ENCODE peak calls at places on chromosomes 4 and X, in ten cellular contexts. M is C1 segment of cervical spinal cord; S is activated CD8-positive, alpha-beta memory T cell treated with anti-CD3 and anti-CD28 coated beads for 4 hours; R is T-helper 2 cell; Y is mesothelial cell of epicardium; W is GM18507; X is GDM1; L is Calu3; A is EL; D is naive B cell. O is an unnamed sample.

GRCh38 chr4:152680988-152681731 is 1.4 kb upstream of the TMEM154 start:
- DNase-seq in X (no peak), Y (no peak), A (peak), W (no peak), D (no peak), L (peak), S (no peak), M (no peak), R (no peak), O (peak)

GRCh38 chrX:39953879-39954278 is 143.9 kb downstream of the BCOR start:
- DNase-seq in L (peak), S (no peak), D (no peak), X (no peak), M (no peak), A (no peak), Y (no peak), W (no peak), R (no peak), O (peak)

GRCh38 chr4:828641-829271 is 2.8 kb upstream of the CPLX1 start:
- DNase-seq in L (no peak), X (no peak), M (no peak), R (no peak), W (no peak), Y (no peak), A (peak), S (no peak), D (no peak), O (peak)

GRCh38 chr4:93775551-93775950 is 53.0 kb upstream of the ATOH1 start:
- DNase-seq in R (no peak), M (no peak), X (no peak), W (no peak), S (no peak), D (no peak), L (no peak), Y (no peak), A (no peak), O (no peak)

GRCh38 chrX:102339312-102340298 is 92.6 kb downstream of the NXF2 start:
- DNase-seq in R (peak), A (no peak), S (no peak), M (no peak), L (peak), W (no peak), X (no peak), D (no peak), Y (no peak), O (no peak)

GRCh38 chrX:139475432-139475831 is 55.1 kb upstream of the F9 start:
- DNase-seq in A (no peak), L (no peak), W (no peak), Y (no peak), M (no peak), R (no peak), D (no peak), S (no peak), X (no peak), O (no peak)

GRCh38 chr4:22356996-22357596 is 158.8 kb downstream of the ADGRA3 start:
- DNase-seq in R (no peak), A (peak), M (no peak), Y (no peak), W (no peak), L (no peak), D (no peak), S (no peak), X (peak), O (peak)

GRCh38 chrX:94389044-94389443 is 715.0 kb downstream of the FAM133A start:
- DNase-seq in X (no peak), W (no peak), M (no peak), Y (no peak), R (no peak), L (no peak), A (no peak), S (no peak), D (no peak), O (no peak)

GRCh38 chr4:177411996-177412395 is 30.2 kb downstream of the AGA start:
- DNase-seq in A (no peak), S (no peak), M (no peak), X (no peak), R (no peak), L (no peak), Y (no peak), D (no peak), W (no peak), O (no peak)

GRCh38 chrX:149374751-149375150 is 130.4 kb downstream of the IDS start:
- DNase-seq in R (no peak), A (no peak), S (no peak), L (no peak), X (no peak), D (no peak), Y (no peak), M (no peak), W (no peak), O (no peak)

GRCh38 chr4:10809905-10810304 is 125.3 kb upstream of the CLNK start:
- DNase-seq in R (no peak), M (no peak), S (no peak), Y (no peak), L (no peak), X (no peak), A (no peak), W (peak), D (no peak), O (no peak)

GRCh38 chr4:113673450-113673849 is 88.1 kb downstream of the CAMK2D start:
- DNase-seq in R (no peak), M (no peak), A (peak), S (peak), L (peak), Y (no peak), X (no peak), W (no peak), D (no peak), O (peak)

GRCh38 chr4:142815834-142816233 is 30.3 kb downstream of the INPP4B start:
- DNase-seq in L (no peak), M (no peak), D (no peak), R (no peak), A (peak), S (no peak), W (no peak), X (no peak), Y (no peak), O (no peak)

GRCh38 chrX:1537031-1537715 is at the start of gene P2RY8:
- DNase-seq in A (peak), D (peak), Y (no peak), W (no peak), S (peak), M (no peak), L (peak), X (peak), R (peak), O (peak)

GRCh38 chr4:106810122-106810521 is 226.0 kb downstream of the DKK2 start:
- DNase-seq in D (no peak), X (no peak), M (no peak), A (no peak), W (no peak), S (no peak), L (no peak), R (no peak), Y (no peak), O (no peak)

GRCh38 chr4:168480991-168481588 is 798 bp upstream of the DDX60L start:
- DNase-seq in A (peak), X (peak), L (peak), D (peak), S (peak), M (peak), R (peak), W (no peak), Y (no peak), O (peak)

GRCh38 chrX:115147220-115147619 is 42.0 kb upstream of the RBMXL3 start:
- DNase-seq in R (no peak), M (no peak), A (peak), W (no peak), X (no peak), D (no peak), S (no peak), L (no peak), Y (no peak), O (peak)

GRCh38 chr4:2009651-2010233 is 968 bp upstream of the NELFA start:
- DNase-seq in A (peak), Y (no peak), S (peak), L (peak), D (peak), M (peak), W (no peak), R (peak), X (peak), O (peak)

GRCh38 chr4:181792641-181793612 is 450.3 kb upstream of the TENM3 start:
- DNase-seq in S (no peak), W (no peak), L (no peak), X (no peak), Y (no peak), M (no peak), A (no peak), D (no peak), R (no peak), O (no peak)

GRCh38 chrX:69746051-69746450 is 130.1 kb downstream of the EDA start:
- DNase-seq in W (no peak), M (no peak), A (no peak), D (no peak), X (no peak), S (no peak), R (no peak), Y (no peak), L (no peak), O (no peak)

GRCh38 chr4:162659716-162660115 is 495.9 kb upstream of the FSTL5 start:
- DNase-seq in X (no peak), M (no peak), W (no peak), D (no peak), A (no peak), R (no peak), Y (no peak), S (no peak), L (no peak), O (no peak)

GRCh38 chr4:102139932-102140331 is 205.3 kb downstream of the SLC39A8 start:
- DNase-seq in R (no peak), S (no peak), Y (no peak), M (no peak), L (no peak), W (no peak), D (no peak), A (no peak), X (no peak), O (peak)

GRCh38 chr4:74394476-74395136 is 29.7 kb downstream of the EREG start:
- DNase-seq in Y (no peak), X (no peak), W (no peak), L (no peak), A (peak), D (no peak), S (no peak), M (no peak), R (no peak), O (no peak)

GRCh38 chr4:10104211-10104990 is 12.2 kb downstream of the WDR1 start:
- DNase-seq in Y (no peak), D (no peak), X (no peak), R (no peak), S (no peak), L (no peak), W (no peak), M (no peak), A (no peak), O (no peak)

GRCh38 chrX:12898073-12898472 is 8.3 kb upstream of the TLR8 start:
- DNase-seq in D (no peak), A (no peak), Y (no peak), M (no peak), L (no peak), X (no peak), R (no peak), S (no peak), W (no peak), O (no peak)

GRCh38 chr4:105146286-105147219 is at the start of gene TET2:
- DNase-seq in L (peak), A (peak), M (peak), Y (peak), R (peak), W (peak), X (peak), S (peak), D (peak), O (peak)

GRCh38 chr4:82770607-82771006 is 28.0 kb downstream of the SCD5 start:
- DNase-seq in M (peak), A (no peak), X (no peak), W (no peak), S (no peak), D (no peak), Y (no peak), L (no peak), R (no peak), O (no peak)

GRCh38 chrX:32985544-32985943 is 225.8 kb downstream of the DMD start:
- DNase-seq in S (no peak), R (no peak), M (no peak), W (no peak), X (no peak), L (no peak), A (no peak), D (no peak), Y (no peak), O (no peak)

GRCh38 chrX:16487620-16488380 is 162.2 kb upstream of the S100G start:
- DNase-seq in X (no peak), R (no peak), A (peak), W (no peak), D (no peak), S (no peak), Y (no peak), M (no peak), L (no peak), O (no peak)